ENCODE peak calls at places on chromosomes 7 and 10, in six cellular contexts. One of them, this sample, is unnamed.

GRCh38 chr7:14837216-14837615 is 65.3 kb downstream of the DGKB start:
- DNase-seq in left cardiac atrium: no peak
- DNase-seq in activated T-helper 1 cell treated with anti-CD3 and anti-CD28 coated beads, Interleukin-2, amount 50 U/mL, for 16 hours: no peak
- DNase-seq in activated naive CD8-positive, alpha-beta T cell treated with anti-CD3 and anti-CD28 coated beads, Interleukin-2, amount 10 ng/mL, durations not matched to agents 7 days and 5 days: no peak
- DNase-seq in H54: no peak
- DNase-seq in HFF-Myc: no peak
- DNase-seq in this sample: no peak

GRCh38 chr10:114239117-114239993 is at the start of gene VWA2:
- DNase-seq in left cardiac atrium: no peak
- DNase-seq in activated T-helper 1 cell treated with anti-CD3 and anti-CD28 coated beads, Interleukin-2, amount 50 U/mL, for 16 hours: no peak
- DNase-seq in activated naive CD8-positive, alpha-beta T cell treated with anti-CD3 and anti-CD28 coated beads, Interleukin-2, amount 10 ng/mL, durations not matched to agents 7 days and 5 days: peak; percentile 59
- DNase-seq in H54: no peak
- DNase-seq in HFF-Myc: no peak
- DNase-seq in this sample: no peak

GRCh38 chr10:97571622-97572021 is 957 bp upstream of the ANKRD2 start:
- DNase-seq in left cardiac atrium: no peak
- DNase-seq in activated T-helper 1 cell treated with anti-CD3 and anti-CD28 coated beads, Interleukin-2, amount 50 U/mL, for 16 hours: no peak
- DNase-seq in activated naive CD8-positive, alpha-beta T cell treated with anti-CD3 and anti-CD28 coated beads, Interleukin-2, amount 10 ng/mL, durations not matched to agents 7 days and 5 days: no peak
- DNase-seq in H54: no peak
- DNase-seq in HFF-Myc: no peak
- DNase-seq in this sample: no peak

GRCh38 chr10:8513155-8514147 is 459.0 kb downstream of the GATA3 start:
- DNase-seq in left cardiac atrium: no peak
- DNase-seq in activated T-helper 1 cell treated with anti-CD3 and anti-CD28 coated beads, Interleukin-2, amount 50 U/mL, for 16 hours: no peak
- DNase-seq in activated naive CD8-positive, alpha-beta T cell treated with anti-CD3 and anti-CD28 coated beads, Interleukin-2, amount 10 ng/mL, durations not matched to agents 7 days and 5 days: no peak
- DNase-seq in H54: no peak
- DNase-seq in HFF-Myc: no peak
- DNase-seq in this sample: no peak

GRCh38 chr7:48962821-48963505 is 38.6 kb downstream of the CDC14C start:
- DNase-seq in left cardiac atrium: peak; percentile 21
- DNase-seq in activated T-helper 1 cell treated with anti-CD3 and anti-CD28 coated beads, Interleukin-2, amount 50 U/mL, for 16 hours: no peak
- DNase-seq in activated naive CD8-positive, alpha-beta T cell treated with anti-CD3 and anti-CD28 coated beads, Interleukin-2, amount 10 ng/mL, durations not matched to agents 7 days and 5 days: no peak
- DNase-seq in H54: no peak
- DNase-seq in HFF-Myc: peak; percentile 12
- DNase-seq in this sample: no peak

GRCh38 chr7:119925890-119926289 is 347.1 kb upstream of the KCND2 start:
- DNase-seq in left cardiac atrium: no peak
- DNase-seq in activated T-helper 1 cell treated with anti-CD3 and anti-CD28 coated beads, Interleukin-2, amount 50 U/mL, for 16 hours: no peak
- DNase-seq in activated naive CD8-positive, alpha-beta T cell treated with anti-CD3 and anti-CD28 coated beads, Interleukin-2, amount 10 ng/mL, durations not matched to agents 7 days and 5 days: no peak
- DNase-seq in H54: no peak
- DNase-seq in HFF-Myc: no peak
- DNase-seq in this sample: no peak

GRCh38 chr7:52260046-52260665 is 775.3 kb upstream of the POM121L12 start:
- DNase-seq in left cardiac atrium: no peak
- DNase-seq in activated T-helper 1 cell treated with anti-CD3 and anti-CD28 coated beads, Interleukin-2, amount 50 U/mL, for 16 hours: no peak
- DNase-seq in activated naive CD8-positive, alpha-beta T cell treated with anti-CD3 and anti-CD28 coated beads, Interleukin-2, amount 10 ng/mL, durations not matched to agents 7 days and 5 days: no peak
- DNase-seq in H54: no peak
- DNase-seq in HFF-Myc: no peak
- DNase-seq in this sample: no peak

GRCh38 chr10:77810446-77811335 is 115.9 kb downstream of the DLG5 start:
- DNase-seq in left cardiac atrium: no peak
- DNase-seq in activated T-helper 1 cell treated with anti-CD3 and anti-CD28 coated beads, Interleukin-2, amount 50 U/mL, for 16 hours: no peak
- DNase-seq in activated naive CD8-positive, alpha-beta T cell treated with anti-CD3 and anti-CD28 coated beads, Interleukin-2, amount 10 ng/mL, durations not matched to agents 7 days and 5 days: no peak
- DNase-seq in H54: no peak
- DNase-seq in HFF-Myc: no peak
- DNase-seq in this sample: no peak

GRCh38 chr7:24972991-24973390 is 7.0 kb downstream of the OSBPL3 start:
- DNase-seq in left cardiac atrium: no peak
- DNase-seq in activated T-helper 1 cell treated with anti-CD3 and anti-CD28 coated beads, Interleukin-2, amount 50 U/mL, for 16 hours: no peak
- DNase-seq in activated naive CD8-positive, alpha-beta T cell treated with anti-CD3 and anti-CD28 coated beads, Interleukin-2, amount 10 ng/mL, durations not matched to agents 7 days and 5 days: no peak
- DNase-seq in H54: no peak
- DNase-seq in HFF-Myc: no peak
- DNase-seq in this sample: no peak

GRCh38 chr10:102629661-102630614 is 14.3 kb upstream of the TRIM8 start:
- DNase-seq in left cardiac atrium: no peak
- DNase-seq in activated T-helper 1 cell treated with anti-CD3 and anti-CD28 coated beads, Interleukin-2, amount 50 U/mL, for 16 hours: no peak
- DNase-seq in activated naive CD8-positive, alpha-beta T cell treated with anti-CD3 and anti-CD28 coated beads, Interleukin-2, amount 10 ng/mL, durations not matched to agents 7 days and 5 days: no peak
- DNase-seq in H54: no peak
- DNase-seq in HFF-Myc: peak; percentile 85
- DNase-seq in this sample: no peak

GRCh38 chr7:31051598-31052503 is at the start of gene ADCYAP1R1:
- DNase-seq in left cardiac atrium: peak; percentile 37
- DNase-seq in activated T-helper 1 cell treated with anti-CD3 and anti-CD28 coated beads, Interleukin-2, amount 50 U/mL, for 16 hours: no peak
- DNase-seq in activated naive CD8-positive, alpha-beta T cell treated with anti-CD3 and anti-CD28 coated beads, Interleukin-2, amount 10 ng/mL, durations not matched to agents 7 days and 5 days: no peak
- DNase-seq in H54: no peak
- DNase-seq in HFF-Myc: no peak
- DNase-seq in this sample: no peak

GRCh38 chr7:39921505-39922250 is 28.4 kb upstream of the CDK13 start:
- DNase-seq in left cardiac atrium: no peak
- DNase-seq in activated T-helper 1 cell treated with anti-CD3 and anti-CD28 coated beads, Interleukin-2, amount 50 U/mL, for 16 hours: no peak
- DNase-seq in activated naive CD8-positive, alpha-beta T cell treated with anti-CD3 and anti-CD28 coated beads, Interleukin-2, amount 10 ng/mL, durations not matched to agents 7 days and 5 days: no peak
- DNase-seq in H54: no peak
- DNase-seq in HFF-Myc: no peak
- DNase-seq in this sample: no peak

GRCh38 chr7:1646957-1647891 is 22.9 kb upstream of the ELFN1 start:
- DNase-seq in left cardiac atrium: no peak
- DNase-seq in activated T-helper 1 cell treated with anti-CD3 and anti-CD28 coated beads, Interleukin-2, amount 50 U/mL, for 16 hours: no peak
- DNase-seq in activated naive CD8-positive, alpha-beta T cell treated with anti-CD3 and anti-CD28 coated beads, Interleukin-2, amount 10 ng/mL, durations not matched to agents 7 days and 5 days: no peak
- DNase-seq in H54: no peak
- DNase-seq in HFF-Myc: no peak
- DNase-seq in this sample: no peak

GRCh38 chr7:143239822-143240221 is 18.0 kb downstream of the TAS2R40 start:
- DNase-seq in left cardiac atrium: no peak
- DNase-seq in activated T-helper 1 cell treated with anti-CD3 and anti-CD28 coated beads, Interleukin-2, amount 50 U/mL, for 16 hours: no peak
- DNase-seq in activated naive CD8-positive, alpha-beta T cell treated with anti-CD3 and anti-CD28 coated beads, Interleukin-2, amount 10 ng/mL, durations not matched to agents 7 days and 5 days: no peak
- DNase-seq in H54: no peak
- DNase-seq in HFF-Myc: no peak
- DNase-seq in this sample: no peak

GRCh38 chr10:132397671-132398565 is 918 bp downstream of the PWWP2B start:
- DNase-seq in left cardiac atrium: peak; percentile 65
- DNase-seq in activated T-helper 1 cell treated with anti-CD3 and anti-CD28 coated beads, Interleukin-2, amount 50 U/mL, for 16 hours: no peak
- DNase-seq in activated naive CD8-positive, alpha-beta T cell treated with anti-CD3 and anti-CD28 coated beads, Interleukin-2, amount 10 ng/mL, durations not matched to agents 7 days and 5 days: peak; percentile 61
- DNase-seq in H54: peak; percentile 69
- DNase-seq in HFF-Myc: no peak
- DNase-seq in this sample: no peak

GRCh38 chr7:20218261-20218660 is 1.1 kb upstream of the MACC1 start:
- DNase-seq in left cardiac atrium: no peak
- DNase-seq in activated T-helper 1 cell treated with anti-CD3 and anti-CD28 coated beads, Interleukin-2, amount 50 U/mL, for 16 hours: no peak
- DNase-seq in activated naive CD8-positive, alpha-beta T cell treated with anti-CD3 and anti-CD28 coated beads, Interleukin-2, amount 10 ng/mL, durations not matched to agents 7 days and 5 days: no peak
- DNase-seq in H54: no peak
- DNase-seq in HFF-Myc: no peak
- DNase-seq in this sample: no peak

GRCh38 chr7:4208086-4208485 is 474.0 kb upstream of the FOXK1 start:
- DNase-seq in left cardiac atrium: no peak
- DNase-seq in activated T-helper 1 cell treated with anti-CD3 and anti-CD28 coated beads, Interleukin-2, amount 50 U/mL, for 16 hours: no peak
- DNase-seq in activated naive CD8-positive, alpha-beta T cell treated with anti-CD3 and anti-CD28 coated beads, Interleukin-2, amount 10 ng/mL, durations not matched to agents 7 days and 5 days: no peak
- DNase-seq in H54: no peak
- DNase-seq in HFF-Myc: no peak
- DNase-seq in this sample: no peak

GRCh38 chr7:48084727-48085432 is 4.2 kb upstream of the UPP1 start:
- DNase-seq in left cardiac atrium: peak; percentile 75
- DNase-seq in activated T-helper 1 cell treated with anti-CD3 and anti-CD28 coated beads, Interleukin-2, amount 50 U/mL, for 16 hours: peak; percentile 55
- DNase-seq in activated naive CD8-positive, alpha-beta T cell treated with anti-CD3 and anti-CD28 coated beads, Interleukin-2, amount 10 ng/mL, durations not matched to agents 7 days and 5 days: peak; percentile 57
- DNase-seq in H54: peak; percentile 81
- DNase-seq in HFF-Myc: peak; percentile 94
- DNase-seq in this sample: peak; percentile 18

GRCh38 chr7:105691692-105692564 is 110.6 kb upstream of the EFCAB10 start:
- DNase-seq in left cardiac atrium: peak; percentile 46
- DNase-seq in activated T-helper 1 cell treated with anti-CD3 and anti-CD28 coated beads, Interleukin-2, amount 50 U/mL, for 16 hours: peak; percentile 51
- DNase-seq in activated naive CD8-positive, alpha-beta T cell treated with anti-CD3 and anti-CD28 coated beads, Interleukin-2, amount 10 ng/mL, durations not matched to agents 7 days and 5 days: peak; percentile 49
- DNase-seq in H54: peak; percentile 44
- DNase-seq in HFF-Myc: peak; percentile 68
- DNase-seq in this sample: peak; percentile 27

GRCh38 chr7:43513236-43513635 is 69.7 kb upstream of the STK17A start:
- DNase-seq in left cardiac atrium: no peak
- DNase-seq in activated T-helper 1 cell treated with anti-CD3 and anti-CD28 coated beads, Interleukin-2, amount 50 U/mL, for 16 hours: no peak
- DNase-seq in activated naive CD8-positive, alpha-beta T cell treated with anti-CD3 and anti-CD28 coated beads, Interleukin-2, amount 10 ng/mL, durations not matched to agents 7 days and 5 days: no peak
- DNase-seq in H54: no peak
- DNase-seq in HFF-Myc: no peak
- DNase-seq in this sample: no peak

GRCh38 chr10:31650010-31650409 is 278.6 kb downstream of the ARHGAP12 start:
- DNase-seq in left cardiac atrium: peak; percentile 88
- DNase-seq in activated T-helper 1 cell treated with anti-CD3 and anti-CD28 coated beads, Interleukin-2, amount 50 U/mL, for 16 hours: no peak
- DNase-seq in activated naive CD8-positive, alpha-beta T cell treated with anti-CD3 and anti-CD28 coated beads, Interleukin-2, amount 10 ng/mL, durations not matched to agents 7 days and 5 days: no peak
- DNase-seq in H54: peak; percentile 37
- DNase-seq in HFF-Myc: peak; percentile 76
- DNase-seq in this sample: no peak

GRCh38 chr10:16116404-16117304 is 256.3 kb upstream of the MINDY3 start:
- DNase-seq in left cardiac atrium: no peak
- DNase-seq in activated T-helper 1 cell treated with anti-CD3 and anti-CD28 coated beads, Interleukin-2, amount 50 U/mL, for 16 hours: no peak
- DNase-seq in activated naive CD8-positive, alpha-beta T cell treated with anti-CD3 and anti-CD28 coated beads, Interleukin-2, amount 10 ng/mL, durations not matched to agents 7 days and 5 days: no peak
- DNase-seq in H54: peak; percentile 9
- DNase-seq in HFF-Myc: no peak
- DNase-seq in this sample: no peak

GRCh38 chr10:235921-236320 is 100.7 kb downstream of the ZMYND11 start:
- DNase-seq in left cardiac atrium: no peak
- DNase-seq in activated T-helper 1 cell treated with anti-CD3 and anti-CD28 coated beads, Interleukin-2, amount 50 U/mL, for 16 hours: no peak
- DNase-seq in activated naive CD8-positive, alpha-beta T cell treated with anti-CD3 and anti-CD28 coated beads, Interleukin-2, amount 10 ng/mL, durations not matched to agents 7 days and 5 days: no peak
- DNase-seq in H54: no peak
- DNase-seq in HFF-Myc: no peak
- DNase-seq in this sample: no peak

This sample was measured in esophagus squamous epithelium.